ENCODE peak calls at places on chromosomes 16 and 17, in four cellular contexts. E is thoracic aorta; V is Calu3; Y is CD8-positive, alpha-beta T cell. U is an unnamed sample.

GRCh38 chr17:70041575-70041974 is 33.5 kb upstream of the KCNJ16 start:
- DNase-seq in Y (no peak), V (no peak), E (no peak), U (no peak)

GRCh38 chr17:57672205-57672632 is 72.9 kb downstream of the CCDC182 start:
- DNase-seq in V (no peak), Y (peak; percentile 40), E (no peak), U (peak; percentile 25)

GRCh38 chr17:76992911-76993310 is 124.7 kb downstream of the MGAT5B start:
- DNase-seq in Y (no peak), E (no peak), V (no peak), U (no peak)

GRCh38 chr16:78925071-78925714 is 675.3 kb downstream of the MAF start:
- DNase-seq in V (peak; percentile 39), Y (peak; percentile 5), E (no peak), U (no peak)

GRCh38 chr16:64356267-64356666 is 765.6 kb downstream of the CDH11 start:
- DNase-seq in E (no peak), Y (no peak), V (no peak), U (no peak)

GRCh38 chr16:88002211-88002610 is 51.0 kb downstream of the BANP start:
- DNase-seq in V (no peak), Y (no peak), E (no peak), U (no peak)

GRCh38 chr16:85490971-85491771 is 122.0 kb upstream of the GSE1 start:
- DNase-seq in E (no peak), Y (peak; percentile 47), V (peak; percentile 35), U (no peak)

GRCh38 chr16:46859719-46860152 is 24.4 kb upstream of the GPT2 start:
- DNase-seq in Y (no peak), V (peak; percentile 84), E (no peak), U (no peak)

GRCh38 chr17:51461578-51462004 is 201.2 kb downstream of the UTP18 start:
- DNase-seq in V (peak; percentile 80), E (no peak), Y (peak; percentile 47), U (peak; percentile 75)

GRCh38 chr16:1530883-1531637 is 2.4 kb upstream of the TMEM204 start:
- DNase-seq in Y (no peak), E (no peak), V (no peak), U (no peak)

GRCh38 chr16:8854298-8854948 is 14.4 kb downstream of the CARHSP1 start:
- DNase-seq in E (no peak), V (no peak), Y (no peak), U (no peak)

GRCh38 chr16:27564226-27564625 is 14.3 kb downstream of the KATNIP start:
- DNase-seq in V (no peak), E (no peak), Y (no peak), U (no peak)

GRCh38 chr17:37676115-37676925 is 33.1 kb upstream of the DDX52 start:
- DNase-seq in Y (no peak), E (no peak), V (no peak), U (no peak)

GRCh38 chr16:4846503-4846900 is 586 bp downstream of the GLYR1 start:
- DNase-seq in Y (peak; percentile 18), E (no peak), V (peak; percentile 57), U (no peak)

GRCh38 chr16:70638814-70639792 is 7.3 kb upstream of the IL34 start:
- DNase-seq in V (no peak), E (no peak), Y (no peak), U (peak; percentile 43)

GRCh38 chr16:19709381-19710136 is 8.5 kb downstream of the KNOP1 start:
- DNase-seq in Y (no peak), V (no peak), E (no peak), U (no peak)

GRCh38 chr16:88549671-88550643 is 20.2 kb upstream of the ZC3H18 start:
- DNase-seq in V (peak; percentile 35), E (no peak), Y (no peak), U (no peak)

GRCh38 chr17:33416131-33416530 is 123.0 kb upstream of the ASIC2 start:
- DNase-seq in Y (no peak), E (no peak), V (no peak), U (no peak)
- TF ChIP-seq CTCF in Y (no peak), E (no peak), V (no peak), U (no peak)

GRCh38 chr17:68610554-68610953 is 9.4 kb upstream of the FAM20A start:
- DNase-seq in E (no peak), Y (no peak), V (no peak), U (no peak)

GRCh38 chr17:68612923-68613292 is 11.7 kb upstream of the FAM20A start:
- DNase-seq in V (no peak), Y (no peak), E (no peak), U (no peak)

GRCh38 chr17:68612228-68612922 is 11.2 kb upstream of the FAM20A start:
- DNase-seq in Y (no peak), V (no peak), E (no peak), U (no peak)

GRCh38 chr17:68613739-68614298 is 12.7 kb upstream of the FAM20A start:
- DNase-seq in E (no peak), V (peak; percentile 54), Y (peak; percentile 25), U (no peak)

DNA sequence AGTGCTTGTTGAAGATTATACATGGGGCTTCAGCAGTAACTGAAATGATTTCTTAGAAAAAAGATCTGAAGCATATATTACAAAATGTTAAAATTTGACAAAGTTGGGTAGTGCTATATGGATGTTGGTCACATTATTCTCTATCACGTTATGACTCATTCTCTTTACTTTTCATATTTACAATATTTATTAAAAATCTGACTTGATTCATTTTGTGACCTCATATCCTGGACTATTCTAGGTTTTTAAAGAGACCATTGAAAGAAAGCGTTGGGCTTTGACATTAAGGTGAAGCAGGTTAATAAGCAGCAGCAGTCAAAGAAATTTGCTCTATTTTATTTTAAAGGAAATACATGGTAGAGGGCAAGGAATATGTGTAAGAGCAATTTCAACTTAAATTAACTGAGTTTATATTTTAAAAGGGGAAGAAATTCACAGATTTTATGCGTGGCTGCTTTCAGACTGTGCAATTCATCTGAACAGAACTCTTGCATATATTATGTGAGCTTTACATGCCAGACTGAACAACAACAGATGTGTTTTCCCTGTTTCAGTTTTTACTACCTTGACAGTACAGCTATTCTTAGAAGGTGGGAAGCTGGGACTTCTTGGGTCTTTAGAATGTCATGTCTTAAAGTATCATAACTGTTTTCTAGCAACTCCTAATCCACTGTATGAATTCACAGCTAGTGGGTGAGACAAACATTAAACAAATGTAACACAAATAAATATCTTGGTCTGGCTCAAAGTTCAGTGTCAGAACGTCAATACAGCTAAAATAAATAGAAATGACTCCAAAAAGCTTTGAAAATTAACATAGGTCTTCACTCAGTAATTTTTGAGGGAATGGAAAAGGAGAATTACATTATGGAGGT is 10.4 kb upstream of the FAM20A start:
- DNase-seq in V (no peak), E (no peak), Y (no peak), U (no peak)
- TF ChIP-seq CTCF in V (no peak), E (no peak), Y (no peak), U (no peak)

DNA sequence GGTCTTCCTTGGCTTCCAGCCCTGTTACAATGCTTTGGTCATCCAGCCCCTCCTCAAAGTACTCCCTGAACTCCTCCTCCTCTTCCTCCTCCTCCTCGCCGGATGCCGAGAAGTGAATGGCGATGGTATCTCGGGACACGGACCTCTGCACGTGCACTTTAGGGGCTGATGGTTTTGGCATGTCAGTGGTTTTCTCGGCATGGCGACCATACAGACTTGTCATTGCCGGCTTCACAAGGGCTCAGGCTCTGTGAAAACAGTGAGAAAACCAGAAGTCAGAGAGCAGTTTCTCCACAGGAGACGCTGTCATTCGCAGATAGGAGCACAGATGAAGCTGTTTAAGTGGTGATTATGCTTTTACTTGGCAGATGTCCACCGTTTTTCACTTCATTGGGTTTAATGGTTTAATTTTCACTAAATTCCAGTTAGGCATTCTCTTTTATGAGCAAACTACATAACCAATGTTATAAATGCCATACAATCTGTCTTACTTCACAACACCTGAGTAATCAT is 49.0 kb downstream of the TEX2 start:
- DNase-seq in V (no peak), E (no peak), Y (no peak), U (no peak)
- TF ChIP-seq CTCF in V (no peak), E (no peak), Y (no peak), U (no peak)

GRCh38 chr16:30144017-30144416 is 21.0 kb upstream of the MAPK3 start:
- DNase-seq in V (no peak), E (no peak), Y (no peak), U (no peak)

GRCh38 chr16:30141750-30142149 is 18.7 kb upstream of the MAPK3 start:
- DNase-seq in E (no peak), V (no peak), Y (no peak), U (no peak)

GRCh38 chr16:30144917-30145316 is 21.9 kb upstream of the MAPK3 start:
- DNase-seq in Y (no peak), E (no peak), V (no peak), U (no peak)

GRCh38 chr16:30143347-30143702 is 20.3 kb upstream of the MAPK3 start:
- DNase-seq in V (no peak), E (no peak), Y (no peak), U (no peak)

GRCh38 chr16:30142672-30143346 is 19.8 kb upstream of the MAPK3 start:
- DNase-seq in E (no peak), V (peak; percentile 22), Y (peak; percentile 20), U (no peak)
- TF ChIP-seq CTCF in E (no peak), V (no peak), Y (peak; percentile 44), U (no peak)

DNA sequence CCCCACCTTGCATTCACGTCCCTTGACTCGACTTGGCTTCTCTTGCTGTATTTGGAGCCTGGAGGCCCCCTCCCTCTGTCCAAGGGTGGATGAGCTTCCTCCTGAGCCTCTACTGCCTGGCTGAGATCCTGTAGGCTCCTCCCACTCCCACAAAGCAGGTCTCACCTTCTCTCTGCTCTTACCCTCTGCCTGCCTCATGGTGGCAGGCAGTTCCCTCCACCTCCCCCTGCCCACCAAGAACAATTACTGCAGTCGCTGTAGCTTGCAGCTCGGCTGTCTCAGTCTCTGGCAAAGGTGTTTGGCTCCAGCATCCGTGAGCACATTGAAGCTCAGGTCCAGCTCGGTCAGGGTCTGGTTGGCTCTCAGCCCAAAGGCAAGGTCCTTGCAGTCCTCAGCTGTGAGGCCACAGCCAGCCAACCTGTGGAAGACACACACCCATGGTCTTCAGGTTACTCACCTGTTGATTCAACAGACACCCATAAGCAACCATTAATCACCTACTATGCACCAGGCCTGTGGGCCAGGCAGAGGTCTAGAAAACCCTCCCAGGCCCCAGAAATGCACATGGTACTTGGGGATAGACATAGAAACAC is 42.6 kb downstream of the NLRP1 start:
- DNase-seq in E (no peak), Y (no peak), V (no peak), U (no peak)
- TF ChIP-seq CTCF in E (no peak), Y (no peak), V (no peak), U (no peak)

GRCh38 chr16:24409045-24409444 is 130.3 kb upstream of the RBBP6 start:
- DNase-seq in V (peak; percentile 12), Y (no peak), E (no peak), U (no peak)
- TF ChIP-seq CTCF in V (no peak), Y (no peak), E (no peak), U (peak; percentile 47)

DNA sequence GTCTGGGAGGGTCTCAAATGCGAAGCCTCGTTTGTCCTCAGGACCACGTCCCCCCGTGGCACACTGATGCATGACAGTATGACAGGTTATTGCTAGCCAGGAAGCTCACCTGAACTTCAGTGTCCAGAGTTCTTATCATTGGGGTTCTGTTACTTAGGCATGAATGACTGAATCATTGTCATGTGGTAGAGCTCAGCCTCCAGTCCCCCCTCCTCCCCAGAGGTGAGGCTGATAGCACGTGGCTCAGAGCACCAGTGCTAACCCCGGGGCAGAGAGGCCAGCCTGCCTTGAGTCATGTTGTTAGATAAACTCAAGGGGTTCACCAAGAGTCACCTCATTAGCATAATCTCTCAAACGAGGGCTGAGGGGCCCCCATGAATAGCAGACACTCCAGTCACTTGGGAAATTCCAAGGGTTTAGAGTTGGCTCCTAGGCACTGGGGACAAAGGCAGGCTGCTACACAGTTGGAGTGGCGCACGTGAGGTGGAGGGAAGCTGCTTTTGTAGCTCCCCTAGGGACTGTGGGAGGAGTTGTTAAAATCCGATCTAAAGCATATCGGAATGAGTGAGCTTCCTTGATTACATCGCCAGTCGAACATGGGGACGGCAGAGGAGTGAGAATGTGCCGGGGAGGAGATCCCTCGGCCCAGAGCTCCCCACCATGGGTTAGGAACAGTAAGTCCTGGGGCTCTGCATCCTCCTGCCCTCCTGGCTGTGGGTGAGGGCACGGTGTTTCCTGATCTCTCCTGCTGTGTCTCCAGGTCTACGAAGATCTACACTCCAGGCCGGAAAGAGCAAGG is 18.2 kb downstream of the DHX38 start:
- DNase-seq in E (no peak), Y (no peak), V (no peak), U (peak; percentile 18)
- TF ChIP-seq CTCF in E (no peak), Y (no peak), V (no peak), U (no peak)